ENCODE peak calls at places on chromosomes 13 and 19, in six cellular contexts. One of them, this sample, is unnamed. For H3K9me3, the result is how much of the 10 kb centered on the place peaks cover.

GRCh38 chr13:32581177-32581786 is 5.0 kb upstream of the PDS5B start:
- DNase-seq in neural progenitor cell: peak
- DNase-seq in fibroblast of lung: peak
- DNase-seq in IMR-90: peak
- DNase-seq in GM23248: peak
- DNase-seq in K562: peak
- DNase-seq in this sample: no peak

GRCh38 chr13:99269627-99270252 is 11.6 kb upstream of the GPR18 start:
- DNase-seq in neural progenitor cell: peak
- DNase-seq in fibroblast of lung: peak
- DNase-seq in IMR-90: peak
- DNase-seq in GM23248: peak
- DNase-seq in K562: peak
- DNase-seq in this sample: peak

GRCh38 chr19:35266904-35267817 is 1.6 kb upstream of the USF2 start:
- DNase-seq in neural progenitor cell: peak
- DNase-seq in fibroblast of lung: peak
- DNase-seq in IMR-90: peak
- DNase-seq in GM23248: peak
- DNase-seq in K562: peak
- DNase-seq in this sample: peak

GRCh38 chr19:56253737-56254136 is 18.8 kb upstream of the EDDM13 start:
- DNase-seq in neural progenitor cell: peak
- DNase-seq in fibroblast of lung: peak
- DNase-seq in IMR-90: peak
- DNase-seq in GM23248: peak
- DNase-seq in K562: peak
- DNase-seq in this sample: peak

GRCh38 chr13:110062777-110063442 is 244.0 kb downstream of the COL4A1 start:
- DNase-seq in neural progenitor cell: no peak
- DNase-seq in fibroblast of lung: no peak
- DNase-seq in IMR-90: no peak
- DNase-seq in GM23248: no peak
- DNase-seq in K562: no peak
- DNase-seq in this sample: no peak

GRCh38 chr13:41008349-41008980 is 10.7 kb downstream of the ELF1 start:
- DNase-seq in neural progenitor cell: no peak
- DNase-seq in fibroblast of lung: peak
- DNase-seq in IMR-90: peak
- DNase-seq in GM23248: peak
- DNase-seq in K562: no peak
- DNase-seq in this sample: no peak

GRCh38 chr13:46562581-46562980 is 9.6 kb downstream of the LRCH1 start:
- DNase-seq in neural progenitor cell: no peak
- DNase-seq in fibroblast of lung: no peak
- DNase-seq in IMR-90: no peak
- DNase-seq in GM23248: no peak
- DNase-seq in K562: no peak
- DNase-seq in this sample: no peak

GRCh38 chr19:3125900-3126524 is 9.8 kb upstream of the GNA15 start:
- DNase-seq in neural progenitor cell: peak
- DNase-seq in fibroblast of lung: peak
- DNase-seq in IMR-90: no peak
- DNase-seq in GM23248: peak
- DNase-seq in K562: peak
- DNase-seq in this sample: peak

GRCh38 chr19:49637865-49638350 is 2.0 kb downstream of the RRAS start:
- DNase-seq in neural progenitor cell: peak
- DNase-seq in fibroblast of lung: peak
- DNase-seq in IMR-90: peak
- DNase-seq in GM23248: peak
- DNase-seq in K562: peak
- DNase-seq in this sample: peak

GRCh38 chr13:111493468-111493867 is 173.0 kb downstream of the TEX29 start:
- DNase-seq in neural progenitor cell: no peak
- DNase-seq in fibroblast of lung: no peak
- DNase-seq in IMR-90: no peak
- DNase-seq in GM23248: no peak
- DNase-seq in K562: no peak
- DNase-seq in this sample: no peak

GRCh38 chr13:100176781-100177389 is 88.0 kb downstream of the PCCA start:
- DNase-seq in neural progenitor cell: peak
- DNase-seq in fibroblast of lung: peak
- DNase-seq in IMR-90: peak
- DNase-seq in GM23248: peak
- DNase-seq in K562: no peak
- DNase-seq in this sample: no peak

GRCh38 chr13:40187836-40188591 is 478.4 kb downstream of the FOXO1 start:
- DNase-seq in neural progenitor cell: no peak
- DNase-seq in fibroblast of lung: no peak
- DNase-seq in IMR-90: no peak
- DNase-seq in GM23248: peak
- DNase-seq in K562: no peak
- DNase-seq in this sample: no peak

GRCh38 chr19:6048808-6049405 is 61.4 kb downstream of the RFX2 start:
- DNase-seq in neural progenitor cell: peak
- DNase-seq in fibroblast of lung: peak
- DNase-seq in IMR-90: peak
- DNase-seq in GM23248: peak
- DNase-seq in K562: peak
- DNase-seq in this sample: peak

GRCh38 chr19:2691951-2692350 is 10.5 kb downstream of the GNG7 start:
- DNase-seq in neural progenitor cell: no peak
- DNase-seq in fibroblast of lung: no peak
- DNase-seq in IMR-90: no peak
- DNase-seq in GM23248: no peak
- DNase-seq in K562: no peak
- DNase-seq in this sample: no peak

GRCh38 chr13:105569816-105570215 is 965.6 kb downstream of the EFNB2 start:
- DNase-seq in neural progenitor cell: no peak
- DNase-seq in fibroblast of lung: no peak
- DNase-seq in IMR-90: no peak
- DNase-seq in GM23248: no peak
- DNase-seq in K562: no peak
- DNase-seq in this sample: peak

GRCh38 chr13:104422668-104423067 is 1356.5 kb upstream of the SLC10A2 start:
- DNase-seq in neural progenitor cell: no peak
- DNase-seq in fibroblast of lung: no peak
- DNase-seq in IMR-90: no peak
- DNase-seq in GM23248: no peak
- DNase-seq in K562: no peak
- DNase-seq in this sample: no peak

DNA sequence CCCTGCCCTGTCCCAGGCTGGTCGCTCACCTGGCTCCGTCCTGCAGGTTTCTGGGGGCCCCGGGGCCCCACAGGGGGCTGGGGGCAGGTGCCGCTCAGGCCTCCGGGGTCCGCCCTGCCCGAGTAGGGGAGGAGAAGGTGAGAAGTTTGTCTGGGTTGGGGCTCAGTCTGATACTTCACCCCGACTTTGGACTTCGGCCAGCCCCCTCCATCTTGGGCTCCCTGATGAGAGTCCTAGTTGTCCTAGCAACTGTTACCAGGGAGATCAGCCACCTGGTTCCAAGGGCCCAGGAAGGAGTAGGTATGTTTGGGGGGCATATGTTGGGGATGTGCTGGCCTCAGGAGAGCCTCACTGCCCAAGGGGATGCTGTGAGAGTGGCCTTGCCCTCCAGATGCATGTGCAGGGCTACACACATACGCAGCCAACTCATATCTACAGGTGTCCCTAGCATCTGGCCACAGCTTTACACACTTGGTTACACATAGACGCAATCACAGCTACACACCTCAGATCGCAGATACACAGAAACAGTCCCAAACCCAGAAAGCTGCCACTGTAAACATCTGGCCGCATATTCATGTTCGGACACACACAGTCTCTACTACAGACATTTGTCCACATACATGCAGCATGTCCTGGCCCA is 3.4 kb downstream of the NUMBL start:
- DNase-seq in neural progenitor cell: no peak
- DNase-seq in fibroblast of lung: no peak
- DNase-seq in IMR-90: no peak
- DNase-seq in GM23248: no peak
- DNase-seq in K562: no peak
- DNase-seq in this sample: peak
- H3K4me2 ChIP-seq in neural progenitor cell: no peak
- H3K4me2 ChIP-seq in fibroblast of lung: peak
- H3K4me2 ChIP-seq in IMR-90: peak
- H3K4me2 ChIP-seq in GM23248: peak
- H3K4me2 ChIP-seq in K562: peak
- H3K4me2 ChIP-seq in this sample: peak

GRCh38 chr13:19069684-19070397 is 111.8 kb downstream of the TUBA3C start:
- DNase-seq in neural progenitor cell: no peak
- DNase-seq in fibroblast of lung: no peak
- DNase-seq in IMR-90: no peak
- DNase-seq in GM23248: no peak
- DNase-seq in K562: no peak
- DNase-seq in this sample: no peak

GRCh38 chr13:19071161-19071936 is 110.3 kb downstream of the TUBA3C start:
- DNase-seq in neural progenitor cell: no peak
- DNase-seq in fibroblast of lung: no peak
- DNase-seq in IMR-90: no peak
- DNase-seq in GM23248: no peak
- DNase-seq in K562: no peak
- DNase-seq in this sample: no peak

GRCh38 chr13:19070398-19070735 is 111.3 kb downstream of the TUBA3C start:
- DNase-seq in neural progenitor cell: no peak
- DNase-seq in fibroblast of lung: no peak
- DNase-seq in IMR-90: no peak
- DNase-seq in GM23248: no peak
- DNase-seq in K562: no peak
- DNase-seq in this sample: no peak

GRCh38 chr13:19074519-19074918 is 107.1 kb downstream of the TUBA3C start:
- DNase-seq in neural progenitor cell: no peak
- DNase-seq in fibroblast of lung: no peak
- DNase-seq in IMR-90: no peak
- DNase-seq in GM23248: no peak
- DNase-seq in K562: no peak
- DNase-seq in this sample: no peak

DNA sequence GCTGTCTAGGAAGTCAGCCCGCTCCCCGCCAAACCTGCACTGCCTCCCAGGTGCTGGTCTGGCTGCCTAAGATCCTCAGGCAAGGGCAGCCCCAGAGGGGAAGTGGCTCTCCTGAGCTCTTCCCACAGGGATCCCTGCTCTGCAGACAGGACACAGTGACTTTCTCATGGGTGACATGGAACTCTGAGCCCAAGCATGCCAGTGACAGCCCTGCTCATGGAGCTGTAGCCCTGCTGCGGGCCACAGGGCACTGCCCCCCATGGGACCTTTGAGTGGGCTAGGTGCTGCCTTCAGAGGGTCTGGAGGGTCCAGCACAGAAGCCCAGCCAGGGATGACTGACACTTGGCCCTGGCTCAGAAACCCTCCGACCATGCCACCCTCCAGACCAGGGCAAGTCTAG is 109.1 kb downstream of the TUBA3C start:
- DNase-seq in neural progenitor cell: no peak
- DNase-seq in fibroblast of lung: no peak
- DNase-seq in IMR-90: no peak
- DNase-seq in GM23248: no peak
- DNase-seq in K562: no peak
- DNase-seq in this sample: no peak
- H3K9me3 ChIP-seq in neural progenitor cell: under half
- H3K9me3 ChIP-seq in fibroblast of lung: under half
- H3K9me3 ChIP-seq in IMR-90: under half
- H3K9me3 ChIP-seq in GM23248: under half
- H3K9me3 ChIP-seq in K562: under half
- H3K9me3 ChIP-seq in this sample: under half

GRCh38 chr19:18479964-18480723 is 41.7 kb downstream of the ELL start:
- DNase-seq in neural progenitor cell: no peak
- DNase-seq in fibroblast of lung: peak
- DNase-seq in IMR-90: peak
- DNase-seq in GM23248: peak
- DNase-seq in K562: peak
- DNase-seq in this sample: peak
- H3K4me3 ChIP-seq in neural progenitor cell: no peak
- H3K4me3 ChIP-seq in fibroblast of lung: no peak
- H3K4me3 ChIP-seq in IMR-90: no peak
- H3K4me3 ChIP-seq in GM23248: peak
- H3K4me3 ChIP-seq in K562: no peak
- H3K4me3 ChIP-seq in this sample: peak

GRCh38 chr13:112704634-112705145 is 14.9 kb downstream of the ATP11A start:
- DNase-seq in neural progenitor cell: no peak
- DNase-seq in fibroblast of lung: no peak
- DNase-seq in IMR-90: no peak
- DNase-seq in GM23248: no peak
- DNase-seq in K562: no peak
- DNase-seq in this sample: peak
- H3K4me2 ChIP-seq in neural progenitor cell: peak
- H3K4me2 ChIP-seq in fibroblast of lung: no peak
- H3K4me2 ChIP-seq in IMR-90: no peak
- H3K4me2 ChIP-seq in GM23248: no peak
- H3K4me2 ChIP-seq in K562: peak
- H3K4me2 ChIP-seq in this sample: no peak

GRCh38 chr19:57546513-57546912 is 13.2 kb downstream of the ZNF550 start:
- DNase-seq in neural progenitor cell: no peak
- DNase-seq in fibroblast of lung: no peak
- DNase-seq in IMR-90: no peak
- DNase-seq in GM23248: no peak
- DNase-seq in K562: no peak
- DNase-seq in this sample: no peak
- H3K9me3 ChIP-seq in neural progenitor cell: under half
- H3K9me3 ChIP-seq in fibroblast of lung: under half
- H3K9me3 ChIP-seq in IMR-90: half or more
- H3K9me3 ChIP-seq in GM23248: under half
- H3K9me3 ChIP-seq in K562: under half
- H3K9me3 ChIP-seq in this sample: under half